ENCODE peak calls at places on chromosomes 16 and 17, in six cellular contexts. One of them, this sample, is unnamed.

GRCh38 chr17:73757324-73757942 is 113.2 kb upstream of the SDK2 start:
- DNase-seq in GM03348: no peak
- DNase-seq in NCI-H524: peak
- DNase-seq in AML-193: no peak
- DNase-seq in GM06990: no peak
- DNase-seq in activated CD8-positive, alpha-beta memory T cell treated with anti-CD3 and anti-CD28 coated beads for 4 hours: no peak
- DNase-seq in this sample: no peak

GRCh38 chr16:2008009-2008526 is 1.6 kb downstream of the ZNF598 start:
- DNase-seq in GM03348: peak
- DNase-seq in NCI-H524: no peak
- DNase-seq in AML-193: peak
- DNase-seq in GM06990: no peak
- DNase-seq in activated CD8-positive, alpha-beta memory T cell treated with anti-CD3 and anti-CD28 coated beads for 4 hours: no peak
- DNase-seq in this sample: no peak

GRCh38 chr17:3827124-3827773 is 18.8 kb downstream of the NCBP3 start:
- DNase-seq in GM03348: peak
- DNase-seq in NCI-H524: peak
- DNase-seq in AML-193: no peak
- DNase-seq in GM06990: no peak
- DNase-seq in activated CD8-positive, alpha-beta memory T cell treated with anti-CD3 and anti-CD28 coated beads for 4 hours: peak
- DNase-seq in this sample: peak

GRCh38 chr17:74274060-74274702 is at the start of gene DNAI2:
- DNase-seq in GM03348: no peak
- DNase-seq in NCI-H524: peak
- DNase-seq in AML-193: no peak
- DNase-seq in GM06990: no peak
- DNase-seq in activated CD8-positive, alpha-beta memory T cell treated with anti-CD3 and anti-CD28 coated beads for 4 hours: no peak
- DNase-seq in this sample: no peak

GRCh38 chr17:42456223-42457106 is 2.2 kb upstream of the ATP6V0A1 start:
- DNase-seq in GM03348: peak
- DNase-seq in NCI-H524: no peak
- DNase-seq in AML-193: peak
- DNase-seq in GM06990: peak
- DNase-seq in activated CD8-positive, alpha-beta memory T cell treated with anti-CD3 and anti-CD28 coated beads for 4 hours: no peak
- DNase-seq in this sample: no peak

GRCh38 chr16:81417210-81417609 is 27.4 kb upstream of the CMIP start:
- DNase-seq in GM03348: no peak
- DNase-seq in NCI-H524: no peak
- DNase-seq in AML-193: no peak
- DNase-seq in GM06990: no peak
- DNase-seq in activated CD8-positive, alpha-beta memory T cell treated with anti-CD3 and anti-CD28 coated beads for 4 hours: no peak
- DNase-seq in this sample: no peak

GRCh38 chr16:4101421-4102275 is 14.6 kb downstream of the ADCY9 start:
- DNase-seq in GM03348: peak
- DNase-seq in NCI-H524: no peak
- DNase-seq in AML-193: no peak
- DNase-seq in GM06990: no peak
- DNase-seq in activated CD8-positive, alpha-beta memory T cell treated with anti-CD3 and anti-CD28 coated beads for 4 hours: no peak
- DNase-seq in this sample: no peak

GRCh38 chr16:50478021-50478772 is 70.0 kb upstream of the NKD1 start:
- DNase-seq in GM03348: no peak
- DNase-seq in NCI-H524: no peak
- DNase-seq in AML-193: no peak
- DNase-seq in GM06990: no peak
- DNase-seq in activated CD8-positive, alpha-beta memory T cell treated with anti-CD3 and anti-CD28 coated beads for 4 hours: no peak
- DNase-seq in this sample: no peak

GRCh38 chr16:49700222-49700927 is 155.5 kb downstream of the ZNF423 start:
- DNase-seq in GM03348: no peak
- DNase-seq in NCI-H524: peak
- DNase-seq in AML-193: no peak
- DNase-seq in GM06990: no peak
- DNase-seq in activated CD8-positive, alpha-beta memory T cell treated with anti-CD3 and anti-CD28 coated beads for 4 hours: no peak
- DNase-seq in this sample: no peak

GRCh38 chr17:4940625-4941021 is 555 bp downstream of the RNF167 start:
- DNase-seq in GM03348: no peak
- DNase-seq in NCI-H524: no peak
- DNase-seq in AML-193: no peak
- DNase-seq in GM06990: peak
- DNase-seq in activated CD8-positive, alpha-beta memory T cell treated with anti-CD3 and anti-CD28 coated beads for 4 hours: no peak
- DNase-seq in this sample: no peak